ENCODE peak calls at places on chromosomes 12 and 14, in five cellular contexts. One of them, this sample, is unnamed.

GRCh38 chr12:54048694-54049093 is 4.9 kb upstream of the HOXC4 start:
- DNase-seq in ecto neural progenitor cell: no peak
- DNase-seq in Caco-2: no peak
- DNase-seq in hepatocyte: no peak
- DNase-seq in stimulated activated CD4-positive, alpha-beta T cell treated with anti-CD3 and anti-CD28 coated beads, Interleukin-4, amount 100 ng/mL, for 1 hour: no peak
- DNase-seq in this sample: no peak

GRCh38 chr14:68534301-68534700 is 258.6 kb downstream of the ZFP36L1 start:
- DNase-seq in ecto neural progenitor cell: no peak
- DNase-seq in Caco-2: no peak
- DNase-seq in hepatocyte: no peak
- DNase-seq in stimulated activated CD4-positive, alpha-beta T cell treated with anti-CD3 and anti-CD28 coated beads, Interleukin-4, amount 100 ng/mL, for 1 hour: no peak
- DNase-seq in this sample: no peak

GRCh38 chr14:71363961-71364360 is 456.7 kb downstream of the PCNX1 start:
- DNase-seq in ecto neural progenitor cell: no peak
- DNase-seq in Caco-2: no peak
- DNase-seq in hepatocyte: peak; percentile 14
- DNase-seq in stimulated activated CD4-positive, alpha-beta T cell treated with anti-CD3 and anti-CD28 coated beads, Interleukin-4, amount 100 ng/mL, for 1 hour: no peak
- DNase-seq in this sample: no peak

GRCh38 chr12:114272071-114272470 is 133.9 kb downstream of the TBX5 start:
- DNase-seq in ecto neural progenitor cell: no peak
- DNase-seq in Caco-2: no peak
- DNase-seq in hepatocyte: no peak
- DNase-seq in stimulated activated CD4-positive, alpha-beta T cell treated with anti-CD3 and anti-CD28 coated beads, Interleukin-4, amount 100 ng/mL, for 1 hour: no peak
- DNase-seq in this sample: no peak

GRCh38 chr14:101120636-101121398 is 217.3 kb upstream of the RTL1 start:
- DNase-seq in ecto neural progenitor cell: peak; percentile 38
- DNase-seq in Caco-2: no peak
- DNase-seq in hepatocyte: no peak
- DNase-seq in stimulated activated CD4-positive, alpha-beta T cell treated with anti-CD3 and anti-CD28 coated beads, Interleukin-4, amount 100 ng/mL, for 1 hour: no peak
- DNase-seq in this sample: no peak

GRCh38 chr14:67583711-67584644 is 16.1 kb downstream of the PIGH start:
- DNase-seq in ecto neural progenitor cell: no peak
- DNase-seq in Caco-2: peak; percentile 62
- DNase-seq in hepatocyte: peak; percentile 67
- DNase-seq in stimulated activated CD4-positive, alpha-beta T cell treated with anti-CD3 and anti-CD28 coated beads, Interleukin-4, amount 100 ng/mL, for 1 hour: no peak
- DNase-seq in this sample: peak; percentile 47

GRCh38 chr12:42705863-42706262 is 116.3 kb upstream of the PRICKLE1 start:
- DNase-seq in ecto neural progenitor cell: peak; percentile 60
- DNase-seq in Caco-2: no peak
- DNase-seq in hepatocyte: peak; percentile 48
- DNase-seq in stimulated activated CD4-positive, alpha-beta T cell treated with anti-CD3 and anti-CD28 coated beads, Interleukin-4, amount 100 ng/mL, for 1 hour: no peak
- DNase-seq in this sample: peak; percentile 48

GRCh38 chr14:53946404-53947400 is 9.9 kb downstream of the BMP4 start:
- DNase-seq in ecto neural progenitor cell: peak; percentile 76
- DNase-seq in Caco-2: no peak
- DNase-seq in hepatocyte: peak; percentile 65
- DNase-seq in stimulated activated CD4-positive, alpha-beta T cell treated with anti-CD3 and anti-CD28 coated beads, Interleukin-4, amount 100 ng/mL, for 1 hour: no peak
- DNase-seq in this sample: peak; percentile 56

GRCh38 chr14:59318908-59319307 is 130.4 kb downstream of the DAAM1 start:
- DNase-seq in ecto neural progenitor cell: no peak
- DNase-seq in Caco-2: no peak
- DNase-seq in hepatocyte: no peak
- DNase-seq in stimulated activated CD4-positive, alpha-beta T cell treated with anti-CD3 and anti-CD28 coated beads, Interleukin-4, amount 100 ng/mL, for 1 hour: no peak
- DNase-seq in this sample: no peak

GRCh38 chr14:31945074-31945613 is 132.0 kb upstream of the ARHGAP5 start:
- DNase-seq in ecto neural progenitor cell: no peak
- DNase-seq in Caco-2: no peak
- DNase-seq in hepatocyte: peak; percentile 42
- DNase-seq in stimulated activated CD4-positive, alpha-beta T cell treated with anti-CD3 and anti-CD28 coated beads, Interleukin-4, amount 100 ng/mL, for 1 hour: no peak
- DNase-seq in this sample: no peak

GRCh38 chr14:28879571-28879970 is 113.0 kb downstream of the FOXG1 start:
- DNase-seq in ecto neural progenitor cell: peak; percentile 50
- DNase-seq in Caco-2: no peak
- DNase-seq in hepatocyte: no peak
- DNase-seq in stimulated activated CD4-positive, alpha-beta T cell treated with anti-CD3 and anti-CD28 coated beads, Interleukin-4, amount 100 ng/mL, for 1 hour: no peak
- DNase-seq in this sample: no peak

GRCh38 chr12:452667-453210 is 7.0 kb upstream of the B4GALNT3 start:
- DNase-seq in ecto neural progenitor cell: no peak
- DNase-seq in Caco-2: no peak
- DNase-seq in hepatocyte: no peak
- DNase-seq in stimulated activated CD4-positive, alpha-beta T cell treated with anti-CD3 and anti-CD28 coated beads, Interleukin-4, amount 100 ng/mL, for 1 hour: peak; percentile 53
- DNase-seq in this sample: no peak

GRCh38 chr12:58917699-58918334 is 2.5 kb downstream of the LRIG3 start:
- DNase-seq in ecto neural progenitor cell: no peak
- DNase-seq in Caco-2: no peak
- DNase-seq in hepatocyte: no peak
- DNase-seq in stimulated activated CD4-positive, alpha-beta T cell treated with anti-CD3 and anti-CD28 coated beads, Interleukin-4, amount 100 ng/mL, for 1 hour: no peak
- DNase-seq in this sample: no peak

GRCh38 chr14:57025456-57025855 is 215.2 kb upstream of the OTX2 start:
- DNase-seq in ecto neural progenitor cell: no peak
- DNase-seq in Caco-2: no peak
- DNase-seq in hepatocyte: no peak
- DNase-seq in stimulated activated CD4-positive, alpha-beta T cell treated with anti-CD3 and anti-CD28 coated beads, Interleukin-4, amount 100 ng/mL, for 1 hour: no peak
- DNase-seq in this sample: no peak

GRCh38 chr14:57066887-57067513 is 201.7 kb downstream of the EXOC5 start:
- DNase-seq in ecto neural progenitor cell: peak; percentile 82
- DNase-seq in Caco-2: peak; percentile 54
- DNase-seq in hepatocyte: peak; percentile 65
- DNase-seq in stimulated activated CD4-positive, alpha-beta T cell treated with anti-CD3 and anti-CD28 coated beads, Interleukin-4, amount 100 ng/mL, for 1 hour: peak; percentile 45
- DNase-seq in this sample: peak; percentile 85

GRCh38 chr12:123966596-123966995 is 6.0 kb downstream of the CCDC92 start:
- DNase-seq in ecto neural progenitor cell: no peak
- DNase-seq in Caco-2: no peak
- DNase-seq in hepatocyte: no peak
- DNase-seq in stimulated activated CD4-positive, alpha-beta T cell treated with anti-CD3 and anti-CD28 coated beads, Interleukin-4, amount 100 ng/mL, for 1 hour: no peak
- DNase-seq in this sample: no peak

GRCh38 chr12:42372154-42372791 is 46.3 kb downstream of the PPHLN1 start:
- DNase-seq in ecto neural progenitor cell: no peak
- DNase-seq in Caco-2: no peak
- DNase-seq in hepatocyte: peak; percentile 60
- DNase-seq in stimulated activated CD4-positive, alpha-beta T cell treated with anti-CD3 and anti-CD28 coated beads, Interleukin-4, amount 100 ng/mL, for 1 hour: no peak
- DNase-seq in this sample: no peak

GRCh38 chr12:45232146-45232731 is 16.3 kb downstream of the ANO6 start:
- DNase-seq in ecto neural progenitor cell: no peak
- DNase-seq in Caco-2: no peak
- DNase-seq in hepatocyte: no peak
- DNase-seq in stimulated activated CD4-positive, alpha-beta T cell treated with anti-CD3 and anti-CD28 coated beads, Interleukin-4, amount 100 ng/mL, for 1 hour: no peak
- DNase-seq in this sample: no peak

GRCh38 chr14:59583755-59584154 is 7.1 kb upstream of the CCDC175 start:
- DNase-seq in ecto neural progenitor cell: no peak
- DNase-seq in Caco-2: no peak
- DNase-seq in hepatocyte: no peak
- DNase-seq in stimulated activated CD4-positive, alpha-beta T cell treated with anti-CD3 and anti-CD28 coated beads, Interleukin-4, amount 100 ng/mL, for 1 hour: no peak
- DNase-seq in this sample: no peak

GRCh38 chr12:123896786-123897185 is 75.8 kb downstream of the CCDC92 start:
- DNase-seq in ecto neural progenitor cell: no peak
- DNase-seq in Caco-2: no peak
- DNase-seq in hepatocyte: peak; percentile 44
- DNase-seq in stimulated activated CD4-positive, alpha-beta T cell treated with anti-CD3 and anti-CD28 coated beads, Interleukin-4, amount 100 ng/mL, for 1 hour: no peak
- DNase-seq in this sample: no peak

GRCh38 chr14:96363751-96364336 is 518 bp downstream of the GSKIP start:
- DNase-seq in ecto neural progenitor cell: no peak
- DNase-seq in Caco-2: peak; percentile 49
- DNase-seq in hepatocyte: peak; percentile 75
- DNase-seq in stimulated activated CD4-positive, alpha-beta T cell treated with anti-CD3 and anti-CD28 coated beads, Interleukin-4, amount 100 ng/mL, for 1 hour: peak; percentile 39
- DNase-seq in this sample: peak; percentile 40

GRCh38 chr12:18165889-18166288 is 75.9 kb upstream of the RERGL start:
- DNase-seq in ecto neural progenitor cell: no peak
- DNase-seq in Caco-2: no peak
- DNase-seq in hepatocyte: no peak
- DNase-seq in stimulated activated CD4-positive, alpha-beta T cell treated with anti-CD3 and anti-CD28 coated beads, Interleukin-4, amount 100 ng/mL, for 1 hour: no peak
- DNase-seq in this sample: no peak

GRCh38 chr12:93876360-93876759 is 199.2 kb downstream of the CRADD start:
- DNase-seq in ecto neural progenitor cell: no peak
- DNase-seq in Caco-2: no peak
- DNase-seq in hepatocyte: no peak
- DNase-seq in stimulated activated CD4-positive, alpha-beta T cell treated with anti-CD3 and anti-CD28 coated beads, Interleukin-4, amount 100 ng/mL, for 1 hour: no peak
- DNase-seq in this sample: no peak

GRCh38 chr14:105622329-105622955 is 96.1 kb downstream of the TMEM121 start:
- DNase-seq in ecto neural progenitor cell: peak; percentile 40
- DNase-seq in Caco-2: peak; percentile 32
- DNase-seq in hepatocyte: no peak
- DNase-seq in stimulated activated CD4-positive, alpha-beta T cell treated with anti-CD3 and anti-CD28 coated beads, Interleukin-4, amount 100 ng/mL, for 1 hour: no peak
- DNase-seq in this sample: no peak

GRCh38 chr14:62914025-62914424 is 131.2 kb downstream of the KCNH5 start:
- DNase-seq in ecto neural progenitor cell: no peak
- DNase-seq in Caco-2: no peak
- DNase-seq in hepatocyte: no peak
- DNase-seq in stimulated activated CD4-positive, alpha-beta T cell treated with anti-CD3 and anti-CD28 coated beads, Interleukin-4, amount 100 ng/mL, for 1 hour: no peak
- DNase-seq in this sample: no peak

GRCh38 chr14:19878029-19878642 is 3.2 kb downstream of the OR4K2 start:
- DNase-seq in ecto neural progenitor cell: no peak
- DNase-seq in Caco-2: no peak
- DNase-seq in hepatocyte: no peak
- DNase-seq in stimulated activated CD4-positive, alpha-beta T cell treated with anti-CD3 and anti-CD28 coated beads, Interleukin-4, amount 100 ng/mL, for 1 hour: no peak
- DNase-seq in this sample: no peak

GRCh38 chr12:30466093-30466492 is 229.6 kb downstream of the IPO8 start:
- DNase-seq in ecto neural progenitor cell: no peak
- DNase-seq in Caco-2: no peak
- DNase-seq in hepatocyte: no peak
- DNase-seq in stimulated activated CD4-positive, alpha-beta T cell treated with anti-CD3 and anti-CD28 coated beads, Interleukin-4, amount 100 ng/mL, for 1 hour: no peak
- DNase-seq in this sample: no peak

GRCh38 chr12:120117961-120118709 is 1.6 kb upstream of the RAB35 start:
- DNase-seq in ecto neural progenitor cell: no peak
- DNase-seq in Caco-2: no peak
- DNase-seq in hepatocyte: peak; percentile 37
- DNase-seq in stimulated activated CD4-positive, alpha-beta T cell treated with anti-CD3 and anti-CD28 coated beads, Interleukin-4, amount 100 ng/mL, for 1 hour: no peak
- DNase-seq in this sample: no peak

GRCh38 chr12:5713599-5714001 is 231.5 kb downstream of the ANO2 start:
- DNase-seq in ecto neural progenitor cell: peak; percentile 30
- DNase-seq in Caco-2: no peak
- DNase-seq in hepatocyte: no peak
- DNase-seq in stimulated activated CD4-positive, alpha-beta T cell treated with anti-CD3 and anti-CD28 coated beads, Interleukin-4, amount 100 ng/mL, for 1 hour: no peak
- DNase-seq in this sample: no peak